ENCODE peak calls at places on chromosomes 12 and 14, in nine cellular contexts. One of them, this sample, is unnamed.
A peak's percentile ranks its signal among the peaks of the same experiment; 100 is the strongest.

GRCh38 chr12:24919346-24920001 is 29.4 kb downstream of the BCAT1 start:
- DNase-seq in choroid plexus epithelial cell: no peak
- DNase-seq in AG04449: no peak
- DNase-seq in transverse colon: no peak
- DNase-seq in CD8-positive, alpha-beta memory T cell: no peak
- DNase-seq in CD8-positive, alpha-beta T cell: no peak
- DNase-seq in left ventricle myocardium inferior: no peak
- DNase-seq in lower leg skin: no peak
- DNase-seq in HCT116: no peak
- DNase-seq in this sample: no peak

GRCh38 chr14:35341454-35342159 is 49.4 kb downstream of the PSMA6 start:
- DNase-seq in choroid plexus epithelial cell: peak; percentile 50
- DNase-seq in AG04449: no peak
- DNase-seq in transverse colon: peak; percentile 97
- DNase-seq in CD8-positive, alpha-beta memory T cell: no peak
- DNase-seq in CD8-positive, alpha-beta T cell: peak; percentile 40
- DNase-seq in left ventricle myocardium inferior: peak; percentile 95
- DNase-seq in lower leg skin: peak; percentile 97
- DNase-seq in HCT116: peak; percentile 45
- DNase-seq in this sample: no peak

GRCh38 chr14:36750244-36750643 is 88.6 kb downstream of the PAX9 start:
- DNase-seq in choroid plexus epithelial cell: no peak
- DNase-seq in AG04449: no peak
- DNase-seq in transverse colon: no peak
- DNase-seq in CD8-positive, alpha-beta memory T cell: no peak
- DNase-seq in CD8-positive, alpha-beta T cell: no peak
- DNase-seq in left ventricle myocardium inferior: no peak
- DNase-seq in lower leg skin: no peak
- DNase-seq in HCT116: no peak
- DNase-seq in this sample: no peak

GRCh38 chr12:4871514-4871913 is 38.2 kb upstream of the KCNA1 start:
- DNase-seq in choroid plexus epithelial cell: no peak
- DNase-seq in AG04449: no peak
- DNase-seq in transverse colon: no peak
- DNase-seq in CD8-positive, alpha-beta memory T cell: no peak
- DNase-seq in CD8-positive, alpha-beta T cell: no peak
- DNase-seq in left ventricle myocardium inferior: no peak
- DNase-seq in lower leg skin: no peak
- DNase-seq in HCT116: no peak
- DNase-seq in this sample: no peak

GRCh38 chr12:113208041-113208934 is 13.0 kb upstream of the TPCN1 start:
- DNase-seq in choroid plexus epithelial cell: peak; percentile 51
- DNase-seq in AG04449: no peak
- DNase-seq in transverse colon: peak; percentile 67
- DNase-seq in CD8-positive, alpha-beta memory T cell: peak; percentile 82
- DNase-seq in CD8-positive, alpha-beta T cell: peak; percentile 54
- DNase-seq in left ventricle myocardium inferior: peak; percentile 38
- DNase-seq in lower leg skin: peak; percentile 66
- DNase-seq in HCT116: no peak
- DNase-seq in this sample: peak; percentile 97

GRCh38 chr12:72543777-72544467 is 271.8 kb downstream of the TRHDE start:
- DNase-seq in choroid plexus epithelial cell: no peak
- DNase-seq in AG04449: no peak
- DNase-seq in transverse colon: no peak
- DNase-seq in CD8-positive, alpha-beta memory T cell: no peak
- DNase-seq in CD8-positive, alpha-beta T cell: no peak
- DNase-seq in left ventricle myocardium inferior: no peak
- DNase-seq in lower leg skin: no peak
- DNase-seq in HCT116: no peak
- DNase-seq in this sample: no peak

GRCh38 chr14:24780278-24780677 is 146.3 kb upstream of the GZMB start:
- DNase-seq in choroid plexus epithelial cell: no peak
- DNase-seq in AG04449: no peak
- DNase-seq in transverse colon: no peak
- DNase-seq in CD8-positive, alpha-beta memory T cell: no peak
- DNase-seq in CD8-positive, alpha-beta T cell: no peak
- DNase-seq in left ventricle myocardium inferior: no peak
- DNase-seq in lower leg skin: no peak
- DNase-seq in HCT116: no peak
- DNase-seq in this sample: no peak

GRCh38 chr12:124498178-124498869 is 69.1 kb downstream of the NCOR2 start:
- DNase-seq in choroid plexus epithelial cell: peak; percentile 63
- DNase-seq in AG04449: no peak
- DNase-seq in transverse colon: no peak
- DNase-seq in CD8-positive, alpha-beta memory T cell: no peak
- DNase-seq in CD8-positive, alpha-beta T cell: no peak
- DNase-seq in left ventricle myocardium inferior: no peak
- DNase-seq in lower leg skin: no peak
- DNase-seq in HCT116: no peak
- DNase-seq in this sample: no peak

GRCh38 chr12:115394498-115395220 is 710.7 kb upstream of the TBX3 start:
- DNase-seq in choroid plexus epithelial cell: no peak
- DNase-seq in AG04449: no peak
- DNase-seq in transverse colon: no peak
- DNase-seq in CD8-positive, alpha-beta memory T cell: no peak
- DNase-seq in CD8-positive, alpha-beta T cell: no peak
- DNase-seq in left ventricle myocardium inferior: no peak
- DNase-seq in lower leg skin: no peak
- DNase-seq in HCT116: no peak
- DNase-seq in this sample: no peak

GRCh38 chr14:75979641-75980422 is 2.0 kb downstream of the TGFB3 start:
- DNase-seq in choroid plexus epithelial cell: no peak
- DNase-seq in AG04449: no peak
- DNase-seq in transverse colon: peak; percentile 16
- DNase-seq in CD8-positive, alpha-beta memory T cell: no peak
- DNase-seq in CD8-positive, alpha-beta T cell: no peak
- DNase-seq in left ventricle myocardium inferior: no peak
- DNase-seq in lower leg skin: peak; percentile 16
- DNase-seq in HCT116: no peak
- DNase-seq in this sample: no peak

GRCh38 chr14:55846852-55847471 is 267.0 kb downstream of the KTN1 start:
- DNase-seq in choroid plexus epithelial cell: no peak
- DNase-seq in AG04449: no peak
- DNase-seq in transverse colon: no peak
- DNase-seq in CD8-positive, alpha-beta memory T cell: no peak
- DNase-seq in CD8-positive, alpha-beta T cell: no peak
- DNase-seq in left ventricle myocardium inferior: no peak
- DNase-seq in lower leg skin: peak; percentile 63
- DNase-seq in HCT116: no peak
- DNase-seq in this sample: no peak

GRCh38 chr12:100332852-100333251 is 24.0 kb upstream of the SLC17A8 start:
- DNase-seq in choroid plexus epithelial cell: no peak
- DNase-seq in AG04449: no peak
- DNase-seq in transverse colon: no peak
- DNase-seq in CD8-positive, alpha-beta memory T cell: no peak
- DNase-seq in CD8-positive, alpha-beta T cell: no peak
- DNase-seq in left ventricle myocardium inferior: no peak
- DNase-seq in lower leg skin: no peak
- DNase-seq in HCT116: no peak
- DNase-seq in this sample: no peak

GRCh38 chr14:101732128-101732527 is 29.4 kb upstream of the PPP2R5C start:
- DNase-seq in choroid plexus epithelial cell: peak; percentile 29
- DNase-seq in AG04449: no peak
- DNase-seq in transverse colon: no peak
- DNase-seq in CD8-positive, alpha-beta memory T cell: no peak
- DNase-seq in CD8-positive, alpha-beta T cell: no peak
- DNase-seq in left ventricle myocardium inferior: no peak
- DNase-seq in lower leg skin: no peak
- DNase-seq in HCT116: peak; percentile 43
- DNase-seq in this sample: no peak

GRCh38 chr14:80313806-80314205 is 102.5 kb upstream of the DIO2 start:
- DNase-seq in choroid plexus epithelial cell: peak; percentile 60
- DNase-seq in AG04449: no peak
- DNase-seq in transverse colon: no peak
- DNase-seq in CD8-positive, alpha-beta memory T cell: no peak
- DNase-seq in CD8-positive, alpha-beta T cell: no peak
- DNase-seq in left ventricle myocardium inferior: no peak
- DNase-seq in lower leg skin: no peak
- DNase-seq in HCT116: no peak
- DNase-seq in this sample: no peak

GRCh38 chr14:22500954-22501353 is 88.1 kb downstream of the DAD1 start:
- DNase-seq in choroid plexus epithelial cell: no peak
- DNase-seq in AG04449: no peak
- DNase-seq in transverse colon: no peak
- DNase-seq in CD8-positive, alpha-beta memory T cell: no peak
- DNase-seq in CD8-positive, alpha-beta T cell: no peak
- DNase-seq in left ventricle myocardium inferior: no peak
- DNase-seq in lower leg skin: no peak
- DNase-seq in HCT116: no peak
- DNase-seq in this sample: no peak

GRCh38 chr12:116717466-116718457 is 20.1 kb downstream of the SPRING1 start:
- DNase-seq in choroid plexus epithelial cell: peak; percentile 65
- DNase-seq in AG04449: no peak
- DNase-seq in transverse colon: peak; percentile 36
- DNase-seq in CD8-positive, alpha-beta memory T cell: no peak
- DNase-seq in CD8-positive, alpha-beta T cell: no peak
- DNase-seq in left ventricle myocardium inferior: peak; percentile 75
- DNase-seq in lower leg skin: peak; percentile 52
- DNase-seq in HCT116: no peak
- DNase-seq in this sample: no peak

GRCh38 chr12:118397693-118398440 is 21.5 kb downstream of the SUDS3 start:
- DNase-seq in choroid plexus epithelial cell: peak; percentile 40
- DNase-seq in AG04449: no peak
- DNase-seq in transverse colon: no peak
- DNase-seq in CD8-positive, alpha-beta memory T cell: no peak
- DNase-seq in CD8-positive, alpha-beta T cell: no peak
- DNase-seq in left ventricle myocardium inferior: no peak
- DNase-seq in lower leg skin: no peak
- DNase-seq in HCT116: no peak
- DNase-seq in this sample: no peak

DNA sequence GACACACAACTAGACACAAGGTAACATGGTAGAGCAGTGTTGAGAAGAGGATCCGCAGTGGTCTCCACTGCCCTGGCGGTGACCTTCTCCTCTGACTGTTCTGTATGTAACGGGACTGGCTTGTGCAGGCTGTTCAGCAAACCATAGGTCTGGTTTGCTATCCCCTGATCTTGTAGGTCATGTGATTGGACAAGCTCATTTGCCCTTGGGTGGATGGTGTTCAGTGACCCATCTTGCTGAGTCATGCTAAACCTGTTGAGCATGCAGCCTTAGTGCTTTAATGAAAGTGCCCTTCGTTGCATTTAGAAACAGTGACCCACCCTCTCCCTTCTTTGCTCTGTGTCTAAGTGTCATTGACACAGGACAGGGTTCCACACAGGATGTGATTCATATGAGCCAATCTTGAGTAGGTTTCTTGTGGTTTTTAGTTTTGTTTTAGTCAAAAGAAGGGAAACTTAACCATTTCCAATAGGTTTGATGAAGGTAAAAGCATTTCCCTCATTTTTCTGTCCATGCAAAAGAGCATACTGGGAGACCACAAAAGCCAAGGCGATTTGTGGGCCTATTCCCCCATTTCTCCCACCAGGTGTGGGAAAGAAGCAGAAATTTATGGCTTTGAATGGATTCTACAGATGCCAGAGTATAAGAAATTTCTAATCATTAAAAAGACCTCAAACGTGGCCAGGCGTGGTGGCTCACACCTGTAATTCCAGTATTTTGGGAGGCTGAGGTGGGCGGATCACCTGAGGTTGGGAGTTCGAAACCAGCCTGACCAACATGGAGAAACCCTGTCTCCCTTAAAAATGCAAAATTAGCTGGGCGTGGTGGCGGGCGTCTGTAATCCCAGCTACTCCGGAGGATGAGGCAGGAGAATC is 32.6 kb upstream of the HIF1A start:
- DNase-seq in choroid plexus epithelial cell: peak; percentile 83
- DNase-seq in AG04449: no peak
- DNase-seq in transverse colon: peak; percentile 41
- DNase-seq in CD8-positive, alpha-beta memory T cell: peak; percentile 66
- DNase-seq in CD8-positive, alpha-beta T cell: peak; percentile 53
- DNase-seq in left ventricle myocardium inferior: no peak
- DNase-seq in lower leg skin: peak; percentile 29
- DNase-seq in HCT116: peak; percentile 34
- DNase-seq in this sample: peak; percentile 100
- H3K4me3 ChIP-seq in choroid plexus epithelial cell: no peak overlapping the region
- H3K4me3 ChIP-seq in AG04449: no peak overlapping the region
- H3K4me3 ChIP-seq in transverse colon: no peak overlapping the region
- H3K4me3 ChIP-seq in CD8-positive, alpha-beta memory T cell: peak overlapping the region; percentile 42
- H3K4me3 ChIP-seq in CD8-positive, alpha-beta T cell: peak overlapping the region; percentile 2
- H3K4me3 ChIP-seq in left ventricle myocardium inferior: no peak overlapping the region
- H3K4me3 ChIP-seq in lower leg skin: no peak overlapping the region
- H3K4me3 ChIP-seq in HCT116: no peak overlapping the region
- H3K4me3 ChIP-seq in this sample: peak overlapping the region; percentile 43

GRCh38 chr12:46517579-46517962 is 145.0 kb upstream of the SLC38A2 start:
- DNase-seq in choroid plexus epithelial cell: no peak
- DNase-seq in AG04449: no peak
- DNase-seq in transverse colon: no peak
- DNase-seq in CD8-positive, alpha-beta memory T cell: no peak
- DNase-seq in CD8-positive, alpha-beta T cell: no peak
- DNase-seq in left ventricle myocardium inferior: no peak
- DNase-seq in lower leg skin: no peak
- DNase-seq in HCT116: no peak
- DNase-seq in this sample: peak; percentile 16
- H3K4me3 ChIP-seq in choroid plexus epithelial cell: no peak overlapping the region
- H3K4me3 ChIP-seq in AG04449: no peak overlapping the region
- H3K4me3 ChIP-seq in transverse colon: no peak overlapping the region
- H3K4me3 ChIP-seq in CD8-positive, alpha-beta memory T cell: no peak overlapping the region
- H3K4me3 ChIP-seq in CD8-positive, alpha-beta T cell: no peak overlapping the region
- H3K4me3 ChIP-seq in left ventricle myocardium inferior: no peak overlapping the region
- H3K4me3 ChIP-seq in lower leg skin: no peak overlapping the region
- H3K4me3 ChIP-seq in HCT116: no peak overlapping the region
- H3K4me3 ChIP-seq in this sample: no peak overlapping the region

GRCh38 chr14:103123128-103123633 is at the start of gene TNFAIP2:
- DNase-seq in choroid plexus epithelial cell: no peak
- DNase-seq in AG04449: no peak
- DNase-seq in transverse colon: peak; percentile 55
- DNase-seq in CD8-positive, alpha-beta memory T cell: no peak
- DNase-seq in CD8-positive, alpha-beta T cell: no peak
- DNase-seq in left ventricle myocardium inferior: peak; percentile 79
- DNase-seq in lower leg skin: no peak
- DNase-seq in HCT116: no peak
- DNase-seq in this sample: no peak
- H3K4me3 ChIP-seq in choroid plexus epithelial cell: peak within 1 kb of the TSS; percentile 35
- H3K4me3 ChIP-seq in AG04449: peak within 1 kb of the TSS; percentile 39
- H3K4me3 ChIP-seq in transverse colon: peak within 1 kb of the TSS; percentile 38
- H3K4me3 ChIP-seq in CD8-positive, alpha-beta memory T cell: no peak within 1 kb of the TSS
- H3K4me3 ChIP-seq in CD8-positive, alpha-beta T cell: no peak within 1 kb of the TSS
- H3K4me3 ChIP-seq in left ventricle myocardium inferior: peak within 1 kb of the TSS; percentile 96
- H3K4me3 ChIP-seq in lower leg skin: peak within 1 kb of the TSS; percentile 57
- H3K4me3 ChIP-seq in HCT116: peak within 1 kb of the TSS; percentile 58
- H3K4me3 ChIP-seq in this sample: peak within 1 kb of the TSS; percentile 69

DNA sequence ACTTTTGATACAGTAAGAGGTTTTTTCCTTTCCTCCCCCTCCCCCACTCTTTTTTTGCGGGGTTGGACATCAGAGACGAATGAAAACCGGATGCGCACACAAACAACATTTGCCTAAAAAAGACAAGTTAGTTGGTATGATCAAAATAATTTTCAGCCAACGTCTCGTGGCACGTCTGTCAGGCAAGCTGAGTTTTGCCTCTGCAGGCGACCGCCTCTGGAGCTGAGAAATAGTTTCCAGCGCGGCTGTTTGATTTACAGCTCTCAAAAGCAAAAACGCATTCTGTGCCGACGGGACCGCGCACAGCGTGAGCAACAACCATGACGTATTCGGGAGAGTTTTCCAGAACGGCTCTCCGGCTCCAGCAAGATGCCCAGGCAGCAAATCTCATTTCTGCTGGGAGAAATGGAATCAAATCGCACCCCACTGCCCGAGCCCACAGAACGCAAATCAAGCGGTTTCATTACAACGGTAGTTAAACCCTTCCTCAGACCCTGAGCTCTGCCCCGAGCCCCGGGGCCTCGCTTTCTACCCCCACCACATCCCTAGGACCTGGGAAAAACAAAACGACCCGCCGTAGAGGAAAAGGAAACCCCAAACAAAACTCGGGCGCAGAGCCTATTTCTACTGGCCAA is 14.2 kb upstream of the CALM1 start:
- DNase-seq in choroid plexus epithelial cell: peak; percentile 88
- DNase-seq in AG04449: no peak
- DNase-seq in transverse colon: peak; percentile 72
- DNase-seq in CD8-positive, alpha-beta memory T cell: peak; percentile 69
- DNase-seq in CD8-positive, alpha-beta T cell: peak; percentile 69
- DNase-seq in left ventricle myocardium inferior: peak; percentile 63
- DNase-seq in lower leg skin: peak; percentile 76
- DNase-seq in HCT116: peak; percentile 42
- DNase-seq in this sample: no peak
- H3K4me3 ChIP-seq in choroid plexus epithelial cell: peak overlapping the region; percentile 71
- H3K4me3 ChIP-seq in AG04449: peak overlapping the region; percentile 71
- H3K4me3 ChIP-seq in transverse colon: peak overlapping the region; percentile 59
- H3K4me3 ChIP-seq in CD8-positive, alpha-beta memory T cell: peak overlapping the region; percentile 88
- H3K4me3 ChIP-seq in CD8-positive, alpha-beta T cell: peak overlapping the region; percentile 88
- H3K4me3 ChIP-seq in left ventricle myocardium inferior: peak overlapping the region; percentile 79
- H3K4me3 ChIP-seq in lower leg skin: peak overlapping the region; percentile 59
- H3K4me3 ChIP-seq in HCT116: peak overlapping the region; percentile 81
- H3K4me3 ChIP-seq in this sample: peak overlapping the region; percentile 77